ENCODE peak calls at places on chromosomes 1 and 21, in eight cellular contexts. One of them, this sample, is unnamed. For H3K4me1, the result is how much of the 10 kb centered on the place peaks cover.

GRCh38 chr1:2377751-2378440 is 13.5 kb downstream of the MORN1 start:
- DNase-seq in body of pancreas: peak
- DNase-seq in gastrocnemius medialis: no peak
- DNase-seq in H1: no peak
- DNase-seq in stomach: no peak
- DNase-seq in sigmoid colon: peak
- DNase-seq in A549: no peak
- DNase-seq in heart left ventricle: peak
- DNase-seq in this sample: no peak

GRCh38 chr1:53602376-53602775 is 136.6 kb downstream of the GLIS1 start:
- DNase-seq in body of pancreas: peak
- DNase-seq in gastrocnemius medialis: no peak
- DNase-seq in H1: no peak
- DNase-seq in stomach: no peak
- DNase-seq in sigmoid colon: peak
- DNase-seq in A549: no peak
- DNase-seq in heart left ventricle: no peak
- DNase-seq in this sample: no peak

GRCh38 chr1:228077565-228078330 is 4.8 kb upstream of the ARF1 start:
- DNase-seq in body of pancreas: no peak
- DNase-seq in gastrocnemius medialis: peak
- DNase-seq in H1: no peak
- DNase-seq in stomach: peak
- DNase-seq in sigmoid colon: peak
- DNase-seq in A549: no peak
- DNase-seq in heart left ventricle: peak
- DNase-seq in this sample: no peak

GRCh38 chr1:229148041-229148671 is 122.8 kb upstream of the RAB4A start:
- DNase-seq in body of pancreas: peak
- DNase-seq in gastrocnemius medialis: no peak
- DNase-seq in H1: peak
- DNase-seq in stomach: peak
- DNase-seq in sigmoid colon: no peak
- DNase-seq in A549: no peak
- DNase-seq in heart left ventricle: peak
- DNase-seq in this sample: peak

GRCh38 chr1:58620259-58620658 is 43.2 kb upstream of the TACSTD2 start:
- DNase-seq in body of pancreas: peak
- DNase-seq in gastrocnemius medialis: no peak
- DNase-seq in H1: no peak
- DNase-seq in stomach: peak
- DNase-seq in sigmoid colon: no peak
- DNase-seq in A549: no peak
- DNase-seq in heart left ventricle: no peak
- DNase-seq in this sample: no peak

GRCh38 chr1:61301824-61302652 is 219.7 kb downstream of the NFIA start:
- DNase-seq in body of pancreas: peak
- DNase-seq in gastrocnemius medialis: no peak
- DNase-seq in H1: no peak
- DNase-seq in stomach: peak
- DNase-seq in sigmoid colon: no peak
- DNase-seq in A549: peak
- DNase-seq in heart left ventricle: no peak
- DNase-seq in this sample: no peak

GRCh38 chr1:110616587-110616986 is 10.4 kb upstream of the KCNA2 start:
- DNase-seq in body of pancreas: no peak
- DNase-seq in gastrocnemius medialis: no peak
- DNase-seq in H1: no peak
- DNase-seq in stomach: peak
- DNase-seq in sigmoid colon: peak
- DNase-seq in A549: peak
- DNase-seq in heart left ventricle: no peak
- DNase-seq in this sample: peak

GRCh38 chr1:68180441-68181164 is 51.7 kb downstream of the WLS start:
- DNase-seq in body of pancreas: no peak
- DNase-seq in gastrocnemius medialis: no peak
- DNase-seq in H1: no peak
- DNase-seq in stomach: no peak
- DNase-seq in sigmoid colon: no peak
- DNase-seq in A549: no peak
- DNase-seq in heart left ventricle: no peak
- DNase-seq in this sample: no peak

GRCh38 chr1:198809247-198809646 is 170.4 kb downstream of the PTPRC start:
- DNase-seq in body of pancreas: no peak
- DNase-seq in gastrocnemius medialis: no peak
- DNase-seq in H1: no peak
- DNase-seq in stomach: no peak
- DNase-seq in sigmoid colon: no peak
- DNase-seq in A549: no peak
- DNase-seq in heart left ventricle: no peak
- DNase-seq in this sample: no peak

GRCh38 chr1:207298666-207299065 is 22.8 kb upstream of the CD55 start:
- DNase-seq in body of pancreas: no peak
- DNase-seq in gastrocnemius medialis: no peak
- DNase-seq in H1: no peak
- DNase-seq in stomach: no peak
- DNase-seq in sigmoid colon: no peak
- DNase-seq in A549: no peak
- DNase-seq in heart left ventricle: no peak
- DNase-seq in this sample: no peak

GRCh38 chr1:6580119-6580587 is 359 bp downstream of the ZBTB48 start:
- DNase-seq in body of pancreas: no peak
- DNase-seq in gastrocnemius medialis: no peak
- DNase-seq in H1: no peak
- DNase-seq in stomach: no peak
- DNase-seq in sigmoid colon: no peak
- DNase-seq in A549: no peak
- DNase-seq in heart left ventricle: no peak
- DNase-seq in this sample: no peak

GRCh38 chr21:26522704-26523103 is 50.4 kb downstream of the CYYR1 start:
- DNase-seq in body of pancreas: no peak
- DNase-seq in gastrocnemius medialis: no peak
- DNase-seq in H1: no peak
- DNase-seq in stomach: no peak
- DNase-seq in sigmoid colon: no peak
- DNase-seq in A549: no peak
- DNase-seq in heart left ventricle: no peak
- DNase-seq in this sample: no peak

GRCh38 chr1:23756676-23757075 is 13.4 kb downstream of the ELOA start:
- DNase-seq in body of pancreas: no peak
- DNase-seq in gastrocnemius medialis: no peak
- DNase-seq in H1: no peak
- DNase-seq in stomach: no peak
- DNase-seq in sigmoid colon: no peak
- DNase-seq in A549: no peak
- DNase-seq in heart left ventricle: no peak
- DNase-seq in this sample: no peak

DNA sequence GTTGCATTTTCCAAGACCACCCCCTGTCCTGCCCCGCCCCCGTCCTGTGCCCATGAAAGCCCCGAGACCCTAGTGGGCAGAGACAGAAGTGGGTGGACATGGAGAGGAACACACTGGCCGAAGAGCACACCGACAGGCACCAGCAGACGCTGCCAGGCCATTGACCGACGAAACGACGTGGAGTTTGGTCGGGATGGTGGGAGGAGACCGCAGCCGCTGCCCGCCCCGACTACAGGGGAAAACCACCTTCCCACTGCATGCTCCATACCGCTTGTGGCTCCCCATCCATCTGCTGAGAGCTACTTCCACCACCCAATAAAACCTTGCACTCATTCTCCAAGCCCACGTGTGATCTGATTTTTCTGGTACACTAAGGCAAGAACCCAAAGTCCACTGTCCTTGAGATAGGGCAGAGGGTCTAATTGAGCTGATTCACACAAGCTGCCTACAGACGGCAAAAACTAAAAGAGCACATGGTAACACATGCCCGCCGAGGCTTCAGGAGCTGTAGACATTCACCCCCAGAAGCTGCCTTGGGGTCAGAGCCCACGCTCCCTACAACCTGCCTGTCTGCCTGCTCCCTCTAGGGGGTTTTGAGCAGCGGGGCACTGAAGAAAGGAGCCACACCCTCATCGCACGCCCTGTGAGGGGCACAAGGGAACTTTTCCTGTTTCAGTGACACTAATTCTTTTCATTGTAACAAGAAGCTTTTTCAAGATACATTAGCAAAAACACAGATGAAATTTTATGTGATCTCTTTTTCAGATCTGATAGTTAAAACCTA is 81.2 kb upstream of the RAB3GAP2 start:
- DNase-seq in body of pancreas: no peak
- DNase-seq in gastrocnemius medialis: no peak
- DNase-seq in H1: no peak
- DNase-seq in stomach: no peak
- DNase-seq in sigmoid colon: no peak
- DNase-seq in A549: no peak
- DNase-seq in heart left ventricle: no peak
- DNase-seq in this sample: no peak
- TF ChIP-seq CTCF in body of pancreas: no peak
- TF ChIP-seq CTCF in gastrocnemius medialis: no peak
- TF ChIP-seq CTCF in H1: peak
- TF ChIP-seq CTCF in stomach: no peak
- TF ChIP-seq CTCF in sigmoid colon: no peak
- TF ChIP-seq CTCF in A549: no peak
- TF ChIP-seq CTCF in heart left ventricle: no peak
- TF ChIP-seq CTCF in this sample: no peak

DNA sequence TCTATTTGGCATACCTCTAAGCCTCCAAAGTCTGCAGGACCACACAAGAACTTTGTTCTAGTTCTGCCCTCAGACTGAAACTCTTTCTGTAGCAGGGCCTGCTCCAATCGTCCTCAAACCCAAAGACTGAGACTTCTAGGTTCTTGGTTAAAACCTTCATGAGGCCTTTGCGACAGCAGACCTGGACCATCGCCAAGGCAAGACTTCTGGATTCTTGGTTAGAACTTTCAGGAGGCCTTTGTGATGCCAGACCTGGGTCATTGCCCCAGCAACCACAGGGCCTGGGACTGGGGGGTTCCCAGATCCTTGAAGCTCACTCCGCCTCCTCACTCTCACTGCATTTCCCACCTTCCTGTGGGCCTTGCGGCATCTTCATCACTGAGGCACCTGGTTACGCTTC is at the start of gene ATP1A4:
- DNase-seq in body of pancreas: no peak
- DNase-seq in gastrocnemius medialis: peak
- DNase-seq in H1: no peak
- DNase-seq in stomach: no peak
- DNase-seq in sigmoid colon: no peak
- DNase-seq in A549: no peak
- DNase-seq in heart left ventricle: no peak
- DNase-seq in this sample: no peak
- TF ChIP-seq POLR2A in body of pancreas: no peak
- TF ChIP-seq POLR2A in gastrocnemius medialis: no peak
- TF ChIP-seq POLR2A in H1: no peak
- TF ChIP-seq POLR2A in stomach: no peak
- TF ChIP-seq POLR2A in sigmoid colon: no peak
- TF ChIP-seq POLR2A in A549: no peak
- TF ChIP-seq POLR2A in heart left ventricle: no peak
- TF ChIP-seq POLR2A in this sample: no peak

GRCh38 chr1:170580636-170581035 is 48.7 kb downstream of the GORAB start:
- DNase-seq in body of pancreas: no peak
- DNase-seq in gastrocnemius medialis: no peak
- DNase-seq in H1: no peak
- DNase-seq in stomach: no peak
- DNase-seq in sigmoid colon: no peak
- DNase-seq in A549: no peak
- DNase-seq in heart left ventricle: no peak
- DNase-seq in this sample: no peak
- H3K4me1 ChIP-seq in body of pancreas: under half
- H3K4me1 ChIP-seq in gastrocnemius medialis: under half
- H3K4me1 ChIP-seq in H1: under half
- H3K4me1 ChIP-seq in stomach: under half
- H3K4me1 ChIP-seq in sigmoid colon: under half
- H3K4me1 ChIP-seq in A549: under half
- H3K4me1 ChIP-seq in heart left ventricle: under half
- H3K4me1 ChIP-seq in this sample: under half

GRCh38 chr1:27368872-27369703 is 2.3 kb upstream of the MAP3K6 start:
- DNase-seq in body of pancreas: no peak
- DNase-seq in gastrocnemius medialis: no peak
- DNase-seq in H1: no peak
- DNase-seq in stomach: no peak
- DNase-seq in sigmoid colon: no peak
- DNase-seq in A549: peak
- DNase-seq in heart left ventricle: no peak
- DNase-seq in this sample: no peak
- TF ChIP-seq CTCF in body of pancreas: no peak
- TF ChIP-seq CTCF in gastrocnemius medialis: no peak
- TF ChIP-seq CTCF in H1: peak
- TF ChIP-seq CTCF in stomach: no peak
- TF ChIP-seq CTCF in sigmoid colon: no peak
- TF ChIP-seq CTCF in A549: peak
- TF ChIP-seq CTCF in heart left ventricle: no peak
- TF ChIP-seq CTCF in this sample: no peak

This sample was measured in testis.